ENCODE peak calls at places on chromosomes 12 and 14, in six cellular contexts. B, P, H, D, C and V are unnamed samples.

GRCh38 chr14:95236221-95236620 is 78.9 kb upstream of the DICER1 start:
- DNase-seq in B (no peak), P (no peak), H (no peak), D (no peak), C (no peak), V (no peak)

GRCh38 chr14:42277840-42278239 is 671.2 kb downstream of the LRFN5 start:
- DNase-seq in B (no peak), P (no peak), H (no peak), D (no peak), C (no peak), V (no peak)

GRCh38 chr12:70399319-70399718 is 33.2 kb downstream of the KCNMB4 start:
- DNase-seq in B (no peak), P (no peak), H (no peak), D (no peak), C (no peak), V (no peak)

GRCh38 chr12:28409892-28410291 is 219.6 kb downstream of the CCDC91 start:
- DNase-seq in B (no peak), P (no peak), H (no peak), D (no peak), C (peak; percentile 32), V (no peak)

GRCh38 chr12:15534322-15534721 is 212.0 kb downstream of the PTPRO start:
- DNase-seq in B (no peak), P (no peak), H (no peak), D (no peak), C (no peak), V (no peak)

GRCh38 chr12:90543393-90543792 is 411.6 kb downstream of the CCER1 start:
- DNase-seq in B (no peak), P (no peak), H (peak; percentile 66), D (no peak), C (peak; percentile 12), V (no peak)

GRCh38 chr12:107597695-107598410 is 87.7 kb upstream of the PWP1 start:
- DNase-seq in B (no peak), P (no peak), H (no peak), D (no peak), C (no peak), V (no peak)

GRCh38 chr12:4610481-4610880 is 38.4 kb downstream of the AKAP3 start:
- DNase-seq in B (no peak), P (no peak), H (no peak), D (no peak), C (no peak), V (no peak)

GRCh38 chr12:40262657-40263056 is 37.9 kb downstream of the LRRK2 start:
- DNase-seq in B (no peak), P (no peak), H (no peak), D (no peak), C (no peak), V (no peak)

GRCh38 chr14:98770151-98770550 is 501.8 kb downstream of the BCL11B start:
- DNase-seq in B (no peak), P (no peak), H (no peak), D (no peak), C (no peak), V (no peak)

GRCh38 chr14:91048256-91048655 is 12.2 kb downstream of the RPS6KA5 start:
- DNase-seq in B (no peak), P (no peak), H (no peak), D (no peak), C (no peak), V (no peak)

GRCh38 chr12:131897276-131897675 is 2.9 kb downstream of the ULK1 start:
- DNase-seq in B (no peak), P (no peak), H (no peak), D (no peak), C (no peak), V (peak; percentile 39)

GRCh38 chr12:65878540-65878939 is 54.3 kb downstream of the HMGA2 start:
- DNase-seq in B (no peak), P (no peak), H (peak; percentile 59), D (no peak), C (peak; percentile 43), V (no peak)

GRCh38 chr12:131785763-131786330 is 42.3 kb upstream of the MMP17 start:
- DNase-seq in B (no peak), P (no peak), H (no peak), D (no peak), C (no peak), V (no peak)

GRCh38 chr14:105059035-105059916 is 6.0 kb downstream of the GPR132 start:
- DNase-seq in B (no peak), P (no peak), H (no peak), D (peak; percentile 87), C (no peak), V (no peak)

GRCh38 chr14:96324219-96324618 is 38.9 kb downstream of the ATG2B start:
- DNase-seq in B (no peak), P (no peak), H (no peak), D (no peak), C (no peak), V (no peak)

GRCh38 chr14:68978550-68978911 is 571 bp downstream of the ACTN1 start:
- DNase-seq in B (no peak), P (no peak), H (peak; percentile 64), D (peak; percentile 91), C (peak; percentile 55), V (peak; percentile 78)

GRCh38 chr12:76611533-76611932 is 52.0 kb upstream of the OSBPL8 start:
- DNase-seq in B (no peak), P (no peak), H (peak; percentile 94), D (no peak), C (peak; percentile 87), V (no peak)

GRCh38 chr12:116697305-116698130 is 40.4 kb downstream of the SPRING1 start:
- DNase-seq in B (no peak), P (no peak), H (peak; percentile 58), D (no peak), C (no peak), V (no peak)

GRCh38 chr12:108308432-108308831 is 30.7 kb downstream of the CMKLR1 start:
- DNase-seq in B (no peak), P (no peak), H (no peak), D (no peak), C (peak; percentile 38), V (no peak)

GRCh38 chr12:54163147-54163546 is 25.6 kb downstream of the SMUG1 start:
- DNase-seq in B (no peak), P (no peak), H (no peak), D (no peak), C (no peak), V (no peak)

GRCh38 chr12:128942960-128943477 is 89.7 kb downstream of the GLT1D1 start:
- DNase-seq in B (no peak), P (no peak), H (no peak), D (no peak), C (no peak), V (no peak)

GRCh38 chr14:105212541-105213305 is 31.6 kb upstream of the NUDT14 start:
- DNase-seq in B (no peak), P (no peak), H (no peak), D (no peak), C (no peak), V (no peak)

GRCh38 chr12:42617622-42618021 is 28.1 kb upstream of the PRICKLE1 start:
- DNase-seq in B (no peak), P (no peak), H (peak; percentile 35), D (no peak), C (no peak), V (no peak)

GRCh38 chr14:53929871-53930685 is 26.5 kb downstream of the BMP4 start:
- DNase-seq in B (no peak), P (no peak), H (peak; percentile 68), D (no peak), C (no peak), V (peak; percentile 67)

GRCh38 chr12:62640910-62641448 is 174.4 kb downstream of the MON2 start:
- DNase-seq in B (no peak), P (no peak), H (peak; percentile 27), D (no peak), C (peak; percentile 64), V (no peak)

GRCh38 chr12:32549675-32550079 is 129.4 kb upstream of the DNM1L start:
- DNase-seq in B (no peak), P (no peak), H (no peak), D (no peak), C (peak; percentile 89), V (no peak)

GRCh38 chr14:103066399-103066798 is 9.1 kb upstream of the CDC42BPB start:
- DNase-seq in B (no peak), P (no peak), H (peak; percentile 24), D (no peak), C (no peak), V (no peak)

DNA sequence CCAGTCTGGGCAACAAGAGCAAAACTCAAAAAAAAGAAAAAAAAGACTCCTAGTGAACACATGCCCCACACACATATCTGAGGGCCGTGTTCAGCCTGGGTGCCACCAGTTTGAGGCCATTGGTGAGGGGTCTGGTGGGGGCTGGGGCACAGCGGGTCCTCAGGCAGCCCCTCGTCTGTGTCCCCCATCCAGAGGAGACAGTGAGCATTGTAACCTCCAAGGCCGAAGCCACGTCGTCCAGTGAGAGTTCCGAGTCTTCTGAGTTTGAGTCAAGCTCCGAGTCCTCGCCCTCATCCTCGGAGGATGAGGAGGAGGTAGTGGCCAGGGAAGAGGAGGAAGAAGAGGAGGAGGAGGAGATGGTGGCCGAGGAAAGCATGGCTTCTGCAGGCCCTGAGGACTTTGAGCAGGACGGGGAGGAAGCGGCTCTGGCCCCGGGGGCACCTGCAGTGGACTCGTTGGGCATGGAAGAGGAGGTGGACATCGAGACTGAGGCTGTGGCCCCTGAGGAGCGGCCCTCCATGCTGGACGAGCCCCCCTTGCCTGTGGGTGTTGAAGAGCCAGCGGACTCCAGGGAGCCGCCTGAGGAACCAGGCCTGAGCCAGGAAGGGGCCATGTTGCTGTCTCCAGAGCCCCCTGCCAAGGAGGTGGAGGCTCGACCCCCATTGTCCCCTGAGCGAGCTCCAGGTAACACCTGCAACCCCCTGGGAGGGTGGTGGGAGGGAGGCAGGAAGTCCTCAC is 15.6 kb downstream of the SETD1B start:
- DNase-seq in B (no peak), P (no peak), H (no peak), D (no peak), C (no peak), V (no peak)
- TF ChIP-seq CTCF in B (no peak), P (no peak), H (no peak), D (no peak), C (no peak), V (no peak)

GRCh38 chr12:93469386-93469785 is 2.1 kb downstream of the MRPL42 start:
- DNase-seq in B (no peak), P (no peak), H (no peak), D (no peak), C (no peak), V (no peak)
- H3K4me3 ChIP-seq in B (no peak overlapping the region), P (no peak overlapping the region), H (peak overlapping the region; percentile 90), D (no peak overlapping the region), C (no peak overlapping the region), V (no peak overlapping the region)

DNA sequence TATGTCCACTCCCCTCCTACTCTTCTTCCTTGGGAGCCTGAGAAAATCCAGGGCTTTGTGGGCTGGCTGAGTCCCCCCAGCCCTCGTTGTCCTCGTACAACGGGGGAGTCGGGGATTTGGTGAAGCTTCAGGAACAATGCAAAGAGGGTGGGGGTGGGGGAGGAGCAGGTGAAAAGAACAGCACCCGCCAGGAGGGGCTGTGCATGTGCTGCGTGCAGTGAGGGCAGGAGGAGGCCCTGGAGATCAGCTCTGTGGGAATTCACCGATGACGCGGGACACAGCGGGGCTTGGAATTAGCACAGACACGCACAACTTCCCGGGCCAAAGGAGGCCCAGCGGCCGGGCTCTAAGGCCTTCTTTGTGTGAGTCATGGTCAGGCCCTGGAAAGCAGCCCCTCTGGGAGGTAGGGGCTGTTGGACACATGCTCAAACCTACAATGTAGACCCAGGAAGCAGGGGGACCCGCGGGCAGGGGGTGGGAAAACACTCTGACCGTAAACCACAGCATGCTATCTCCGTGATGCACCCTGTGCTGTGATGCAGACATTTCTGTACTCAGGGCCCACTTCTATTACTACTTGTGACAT is 32.8 kb downstream of the RBM19 start:
- DNase-seq in B (no peak), P (no peak), H (no peak), D (no peak), C (peak; percentile 64), V (no peak)
- TF ChIP-seq CTCF in B (no peak), P (no peak), H (no peak), D (no peak), C (no peak), V (no peak)

GRCh38 chr14:70358631-70359030 is 852 bp downstream of the COX16 start:
- DNase-seq in B (no peak), P (no peak), H (peak; percentile 32), D (no peak), C (peak; percentile 31), V (no peak)
- H3K4me3 ChIP-seq in B (peak overlapping the region; percentile 84), P (peak overlapping the region; percentile 97), H (peak overlapping the region; percentile 88), D (peak overlapping the region; percentile 76), C (peak overlapping the region; percentile 92), V (peak overlapping the region; percentile 51)